ENCODE peak calls at places on chromosomes 6 and 20, in four cellular contexts. One of them, this sample, is unnamed.
A peak's percentile ranks its signal among the peaks of the same experiment; 100 is the strongest.

GRCh38 chr20:21325296-21325695 is 22.2 kb downstream of the XRN2 start:
- DNase-seq in cardiac fibroblast: peak; percentile 47
- DNase-seq in upper lobe of left lung: no peak
- DNase-seq in AG10803: no peak
- DNase-seq in this sample: peak; percentile 34

GRCh38 chr20:1933465-1933870 is 38.3 kb downstream of the SIRPA start:
- DNase-seq in cardiac fibroblast: peak; percentile 91
- DNase-seq in AG10803: peak; percentile 84
- DNase-seq in upper lobe of left lung: no peak
- DNase-seq in this sample: no peak

GRCh38 chr6:32081168-32081624 is 27.9 kb downstream of the TNXB start:
- DNase-seq in upper lobe of left lung: no peak
- DNase-seq in cardiac fibroblast: peak; percentile 93
- DNase-seq in AG10803: peak; percentile 94
- DNase-seq in this sample: peak; percentile 84

GRCh38 chr6:20757761-20758160 is 223.5 kb downstream of the CDKAL1 start:
- DNase-seq in cardiac fibroblast: no peak
- DNase-seq in upper lobe of left lung: no peak
- DNase-seq in AG10803: peak; percentile 25
- DNase-seq in this sample: peak; percentile 14

GRCh38 chr20:24027229-24027628 is 38.6 kb upstream of the GGTLC1 start:
- DNase-seq in cardiac fibroblast: peak; percentile 84
- DNase-seq in upper lobe of left lung: no peak
- DNase-seq in AG10803: peak; percentile 4
- DNase-seq in this sample: peak; percentile 70

GRCh38 chr20:13105071-13105470 is 96.3 kb downstream of the SPTLC3 start:
- DNase-seq in upper lobe of left lung: no peak
- DNase-seq in AG10803: no peak
- DNase-seq in cardiac fibroblast: no peak
- DNase-seq in this sample: no peak

GRCh38 chr20:51311636-51312479 is 230.7 kb downstream of the NFATC2 start:
- DNase-seq in cardiac fibroblast: no peak
- DNase-seq in AG10803: no peak
- DNase-seq in upper lobe of left lung: no peak
- DNase-seq in this sample: peak; percentile 71

GRCh38 chr6:43683708-43684455 is 3.7 kb downstream of the MRPS18A start:
- DNase-seq in AG10803: no peak
- DNase-seq in cardiac fibroblast: no peak
- DNase-seq in upper lobe of left lung: no peak
- DNase-seq in this sample: no peak

GRCh38 chr6:30749554-30750378 is 5.4 kb upstream of the IER3 start:
- DNase-seq in AG10803: no peak
- DNase-seq in upper lobe of left lung: no peak
- DNase-seq in cardiac fibroblast: no peak
- DNase-seq in this sample: no peak

GRCh38 chr6:45663181-45664180 is 285.7 kb upstream of the SUPT3H start:
- DNase-seq in AG10803: no peak
- DNase-seq in upper lobe of left lung: peak; percentile 88
- DNase-seq in cardiac fibroblast: peak; percentile 33
- DNase-seq in this sample: no peak

GRCh38 chr6:170269873-170270541 is 20.9 kb downstream of the DLL1 start:
- DNase-seq in upper lobe of left lung: no peak
- DNase-seq in AG10803: peak; percentile 42
- DNase-seq in cardiac fibroblast: no peak
- DNase-seq in this sample: peak; percentile 41

GRCh38 chr6:116278853-116279231 is 888 bp downstream of the TSPYL1 start:
- DNase-seq in upper lobe of left lung: no peak
- DNase-seq in cardiac fibroblast: peak; percentile 64
- DNase-seq in AG10803: no peak
- DNase-seq in this sample: no peak

GRCh38 chr6:89118931-89119330 is 1.1 kb upstream of the SRSF12 start:
- DNase-seq in AG10803: no peak
- DNase-seq in upper lobe of left lung: no peak
- DNase-seq in cardiac fibroblast: no peak
- DNase-seq in this sample: no peak

GRCh38 chr6:27541212-27541931 is 68.5 kb upstream of the ZNF184 start:
- DNase-seq in upper lobe of left lung: no peak
- DNase-seq in cardiac fibroblast: no peak
- DNase-seq in AG10803: no peak
- DNase-seq in this sample: peak; percentile 20

GRCh38 chr20:48930878-48931277 is 9.4 kb downstream of the ARFGEF2 start:
- DNase-seq in upper lobe of left lung: no peak
- DNase-seq in cardiac fibroblast: no peak
- DNase-seq in AG10803: no peak
- DNase-seq in this sample: no peak

GRCh38 chr6:44037847-44038542 is 89.3 kb downstream of the MRPL14 start:
- DNase-seq in upper lobe of left lung: no peak
- DNase-seq in cardiac fibroblast: no peak
- DNase-seq in AG10803: no peak
- DNase-seq in this sample: no peak

GRCh38 chr20:49641683-49642649 is 71.7 kb downstream of the B4GALT5 start:
- DNase-seq in AG10803: no peak
- DNase-seq in upper lobe of left lung: no peak
- DNase-seq in cardiac fibroblast: no peak
- DNase-seq in this sample: no peak

GRCh38 chr20:59939879-59940128 is 301 bp downstream of the PPP1R3D start:
- DNase-seq in upper lobe of left lung: no peak
- DNase-seq in AG10803: no peak
- DNase-seq in cardiac fibroblast: peak; percentile 22
- DNase-seq in this sample: no peak

GRCh38 chr20:9884061-9884460 is 45.2 kb upstream of the PAK5 start:
- DNase-seq in upper lobe of left lung: no peak
- DNase-seq in cardiac fibroblast: no peak
- DNase-seq in AG10803: no peak
- DNase-seq in this sample: peak; percentile 1

GRCh38 chr20:9886227-9886626 is 47.4 kb upstream of the PAK5 start:
- DNase-seq in cardiac fibroblast: no peak
- DNase-seq in upper lobe of left lung: no peak
- DNase-seq in AG10803: no peak
- DNase-seq in this sample: peak; percentile 30

GRCh38 chr20:9889270-9889981 is 50.5 kb upstream of the PAK5 start:
- DNase-seq in AG10803: no peak
- DNase-seq in cardiac fibroblast: no peak
- DNase-seq in upper lobe of left lung: no peak
- DNase-seq in this sample: peak; percentile 2

DNA sequence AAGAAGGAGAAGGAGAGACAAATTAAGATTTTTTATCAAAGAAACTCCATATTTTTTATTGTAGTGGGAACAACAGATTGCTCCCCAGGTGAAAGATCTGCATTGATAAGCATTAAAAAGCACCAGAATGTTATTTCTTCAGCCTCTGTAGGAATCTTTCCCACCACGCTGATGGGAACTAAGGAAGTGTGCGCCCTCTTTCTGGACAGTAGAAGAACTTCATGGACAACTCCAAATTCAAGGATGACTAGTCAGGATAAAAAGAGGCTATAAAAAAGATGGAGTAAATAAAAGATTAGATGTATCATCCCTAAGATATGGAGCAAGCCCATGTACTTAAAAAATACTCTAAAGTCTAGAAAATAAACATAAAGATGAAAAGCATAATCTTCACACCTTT is 45.8 kb upstream of the PAK5 start:
- DNase-seq in cardiac fibroblast: no peak
- DNase-seq in upper lobe of left lung: no peak
- DNase-seq in AG10803: no peak
- DNase-seq in this sample: no peak
- TF ChIP-seq CTCF in cardiac fibroblast: no peak
- TF ChIP-seq CTCF in upper lobe of left lung: no peak
- TF ChIP-seq CTCF in AG10803: peak; percentile 14
- TF ChIP-seq CTCF in this sample: no peak

DNA sequence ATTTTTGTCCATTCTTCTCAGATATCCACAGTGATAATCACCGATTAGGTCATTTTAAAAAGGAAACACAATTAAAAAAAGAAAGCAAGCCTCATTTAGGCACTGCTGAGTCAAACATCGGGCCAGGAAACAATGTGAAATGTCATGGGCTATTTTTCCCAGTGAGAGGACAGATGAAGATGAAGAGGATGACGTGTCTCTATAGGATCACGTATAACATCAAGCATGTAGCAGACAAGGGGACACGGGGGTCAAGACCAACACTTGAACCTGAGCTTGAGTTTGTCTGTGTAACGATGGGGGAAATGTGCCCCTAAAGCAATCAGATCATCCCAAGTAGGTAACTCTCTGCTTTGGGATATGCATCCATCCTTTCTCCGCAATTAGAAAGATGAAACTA is 553.2 kb downstream of the CD83 start:
- DNase-seq in upper lobe of left lung: no peak
- DNase-seq in cardiac fibroblast: no peak
- DNase-seq in AG10803: no peak
- DNase-seq in this sample: no peak
- TF ChIP-seq CTCF in upper lobe of left lung: no peak
- TF ChIP-seq CTCF in cardiac fibroblast: no peak
- TF ChIP-seq CTCF in AG10803: no peak
- TF ChIP-seq CTCF in this sample: no peak

GRCh38 chr6:34062815-34063214 is 83.1 kb downstream of the GRM4 start:
- DNase-seq in AG10803: no peak
- DNase-seq in upper lobe of left lung: no peak
- DNase-seq in cardiac fibroblast: no peak
- DNase-seq in this sample: no peak
- TF ChIP-seq CTCF in AG10803: peak; percentile 24
- TF ChIP-seq CTCF in upper lobe of left lung: no peak
- TF ChIP-seq CTCF in cardiac fibroblast: peak; percentile 23
- TF ChIP-seq CTCF in this sample: peak; percentile 50

GRCh38 chr6:38148606-38149005 is 329.1 kb downstream of the ZFAND3 start:
- DNase-seq in AG10803: no peak
- DNase-seq in upper lobe of left lung: no peak
- DNase-seq in cardiac fibroblast: no peak
- DNase-seq in this sample: no peak

GRCh38 chr6:38146658-38147027 is 327.1 kb downstream of the ZFAND3 start:
- DNase-seq in AG10803: no peak
- DNase-seq in upper lobe of left lung: no peak
- DNase-seq in cardiac fibroblast: no peak
- DNase-seq in this sample: no peak

GRCh38 chr6:38150681-38151296 is 331.3 kb downstream of the ZFAND3 start:
- DNase-seq in cardiac fibroblast: no peak
- DNase-seq in upper lobe of left lung: no peak
- DNase-seq in AG10803: no peak
- DNase-seq in this sample: no peak

GRCh38 chr6:38151580-38152500 is 332.3 kb downstream of the ZFAND3 start:
- DNase-seq in upper lobe of left lung: peak; percentile 63
- DNase-seq in cardiac fibroblast: no peak
- DNase-seq in AG10803: no peak
- DNase-seq in this sample: no peak

GRCh38 chr6:38149526-38149925 is 330.0 kb downstream of the ZFAND3 start:
- DNase-seq in upper lobe of left lung: no peak
- DNase-seq in AG10803: peak; percentile 19
- DNase-seq in cardiac fibroblast: no peak
- DNase-seq in this sample: no peak
- TF ChIP-seq CTCF in upper lobe of left lung: no peak
- TF ChIP-seq CTCF in AG10803: no peak
- TF ChIP-seq CTCF in cardiac fibroblast: no peak
- TF ChIP-seq CTCF in this sample: no peak

GRCh38 chr20:3163099-3164042 is 3.7 kb upstream of the FASTKD5 start:
- DNase-seq in cardiac fibroblast: no peak
- DNase-seq in upper lobe of left lung: no peak
- DNase-seq in AG10803: no peak
- DNase-seq in this sample: no peak
- TF ChIP-seq CTCF in cardiac fibroblast: no peak
- TF ChIP-seq CTCF in upper lobe of left lung: no peak
- TF ChIP-seq CTCF in AG10803: no peak
- TF ChIP-seq CTCF in this sample: no peak

GRCh38 chr6:52654007-52654406 is 16.9 kb upstream of the TMEM14A start:
- DNase-seq in AG10803: no peak
- DNase-seq in cardiac fibroblast: no peak
- DNase-seq in upper lobe of left lung: no peak
- DNase-seq in this sample: no peak

GRCh38 chr6:52654592-52654991 is 16.3 kb upstream of the TMEM14A start:
- DNase-seq in AG10803: no peak
- DNase-seq in upper lobe of left lung: no peak
- DNase-seq in cardiac fibroblast: no peak
- DNase-seq in this sample: no peak

GRCh38 chr6:52649521-52649920 is 21.4 kb upstream of the TMEM14A start:
- DNase-seq in cardiac fibroblast: no peak
- DNase-seq in upper lobe of left lung: no peak
- DNase-seq in AG10803: peak; percentile 21
- DNase-seq in this sample: no peak

GRCh38 chr6:52650946-52651345 is 20.0 kb upstream of the TMEM14A start:
- DNase-seq in upper lobe of left lung: no peak
- DNase-seq in AG10803: peak; percentile 42
- DNase-seq in cardiac fibroblast: peak; percentile 69
- DNase-seq in this sample: peak; percentile 73

DNA sequence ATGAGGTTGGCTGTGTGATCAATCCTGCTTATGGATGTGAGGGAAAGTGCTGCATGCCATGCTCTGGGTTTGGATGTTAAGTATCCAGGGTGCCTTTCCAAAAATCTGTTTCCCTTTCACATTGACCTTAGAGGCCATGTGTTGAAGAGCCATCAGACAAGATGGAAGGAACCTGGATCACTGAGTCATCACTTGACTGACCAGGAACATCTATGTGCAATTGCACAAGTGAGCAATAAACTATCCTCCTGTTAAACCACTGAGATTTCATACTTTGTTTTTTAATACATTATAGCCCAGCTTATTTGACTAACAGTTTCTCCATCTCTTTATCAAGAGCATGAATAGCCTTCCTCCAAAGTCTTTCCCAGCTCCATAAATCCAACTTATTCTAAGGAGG is 17.8 kb upstream of the TMEM14A start:
- DNase-seq in upper lobe of left lung: no peak
- DNase-seq in AG10803: peak; percentile 25
- DNase-seq in cardiac fibroblast: no peak
- DNase-seq in this sample: no peak
- TF ChIP-seq CTCF in upper lobe of left lung: no peak
- TF ChIP-seq CTCF in AG10803: no peak
- TF ChIP-seq CTCF in cardiac fibroblast: no peak
- TF ChIP-seq CTCF in this sample: no peak

GRCh38 chr6:34974249-34974642 is 85.2 kb downstream of the ANKS1A start:
- DNase-seq in upper lobe of left lung: no peak
- DNase-seq in AG10803: no peak
- DNase-seq in cardiac fibroblast: no peak
- DNase-seq in this sample: no peak

GRCh38 chr6:34969662-34970265 is 80.7 kb downstream of the ANKS1A start:
- DNase-seq in upper lobe of left lung: no peak
- DNase-seq in AG10803: no peak
- DNase-seq in cardiac fibroblast: no peak
- DNase-seq in this sample: peak; percentile 30

GRCh38 chr6:34970487-34970886 is 81.4 kb downstream of the ANKS1A start:
- DNase-seq in AG10803: peak; percentile 20
- DNase-seq in upper lobe of left lung: no peak
- DNase-seq in cardiac fibroblast: no peak
- DNase-seq in this sample: no peak

GRCh38 chr6:34970962-34971361 is 81.9 kb downstream of the ANKS1A start:
- DNase-seq in upper lobe of left lung: no peak
- DNase-seq in cardiac fibroblast: peak; percentile 58
- DNase-seq in AG10803: peak; percentile 78
- DNase-seq in this sample: peak; percentile 91

GRCh38 chr6:34973547-34974248 is 84.6 kb downstream of the ANKS1A start:
- DNase-seq in AG10803: no peak
- DNase-seq in cardiac fibroblast: peak; percentile 36
- DNase-seq in upper lobe of left lung: no peak
- DNase-seq in this sample: peak; percentile 28
- TF ChIP-seq CTCF in AG10803: no peak
- TF ChIP-seq CTCF in cardiac fibroblast: peak; percentile 38
- TF ChIP-seq CTCF in upper lobe of left lung: no peak
- TF ChIP-seq CTCF in this sample: peak; percentile 46